ENCODE peak calls at places on chromosomes 1 and 21, in nine cellular contexts. E is RPMI7951; A is stimulated activated naive CD4-positive, alpha-beta T cell treated with Interleukin-2 at 50 U/mL for 16 hours; W is nephron progenitor cell; F is LoVo; M is endothelial cell; Z is activated T-cell treated with anti-CD3 and anti-CD28 coated beads for 1 hour; L is NCI-H1105; X is adrenal gland. P is an unnamed sample.

GRCh38 chr1:74468982-74469603 is 43.3 kb downstream of the LRRC53 start:
- DNase-seq in E (peak), A (no peak), W (no peak), F (peak), M (no peak), Z (no peak), L (peak), X (no peak), P (no peak)

GRCh38 chr1:89069955-89070354 is 4.9 kb upstream of the GBP1 start:
- DNase-seq in E (peak), A (no peak), W (no peak), F (no peak), M (no peak), Z (no peak), L (no peak), X (no peak), P (no peak)

GRCh38 chr1:40593449-40594186 is 62.2 kb downstream of the ZNF684 start:
- DNase-seq in E (no peak), A (no peak), W (no peak), F (no peak), M (no peak), Z (no peak), L (no peak), X (no peak), P (no peak)

GRCh38 chr1:7430646-7431045 is 340.4 kb upstream of the VAMP3 start:
- DNase-seq in E (no peak), A (no peak), W (no peak), F (no peak), M (no peak), Z (no peak), L (no peak), X (no peak), P (no peak)

GRCh38 chr1:229295745-229296144 is 24.8 kb downstream of the RAB4A start:
- DNase-seq in E (no peak), A (no peak), W (no peak), F (no peak), M (no peak), Z (no peak), L (no peak), X (no peak), P (no peak)

GRCh38 chr21:37087188-37087587 is 14.1 kb downstream of the TTC3 start:
- DNase-seq in E (peak), A (no peak), W (no peak), F (no peak), M (no peak), Z (no peak), L (no peak), X (peak), P (peak)

GRCh38 chr1:67773462-67773861 is 59.8 kb downstream of the GNG12 start:
- DNase-seq in E (peak), A (no peak), W (no peak), F (no peak), M (no peak), Z (no peak), L (no peak), X (no peak), P (no peak)

GRCh38 chr1:2791027-2791760 is 10.3 kb downstream of the TTC34 start:
- DNase-seq in E (no peak), A (no peak), W (no peak), F (no peak), M (no peak), Z (no peak), L (no peak), X (no peak), P (no peak)

GRCh38 chr21:45870421-45870820 is 111.1 kb upstream of the COL6A1 start:
- DNase-seq in E (no peak), A (no peak), W (no peak), F (no peak), M (no peak), Z (no peak), L (no peak), X (no peak), P (no peak)

GRCh38 chr1:233730809-233731208 is 116.9 kb downstream of the KCNK1 start:
- DNase-seq in E (no peak), A (no peak), W (peak), F (peak), M (no peak), Z (no peak), L (no peak), X (no peak), P (peak)

GRCh38 chr1:89994231-89994804 is 592 bp upstream of the ZNF326 start:
- DNase-seq in E (no peak), A (no peak), W (no peak), F (no peak), M (no peak), Z (no peak), L (no peak), X (peak), P (no peak)

GRCh38 chr1:118317836-118318614 is 133.0 kb upstream of the SPAG17 start:
- DNase-seq in E (no peak), A (no peak), W (no peak), F (no peak), M (no peak), Z (no peak), L (no peak), X (no peak), P (peak)

GRCh38 chr1:32398401-32398800 is 4.2 kb upstream of the BSDC1 start:
- DNase-seq in E (peak), A (no peak), W (no peak), F (no peak), M (no peak), Z (no peak), L (no peak), X (no peak), P (peak)

GRCh38 chr1:47235822-47236221 is 3.8 kb upstream of the TAL1 start:
- DNase-seq in E (no peak), A (no peak), W (no peak), F (no peak), M (no peak), Z (no peak), L (no peak), X (no peak), P (no peak)

GRCh38 chr1:93446837-93447451 is 974 bp upstream of the FNBP1L start:
- DNase-seq in E (no peak), A (no peak), W (no peak), F (peak), M (no peak), Z (no peak), L (peak), X (peak), P (peak)

GRCh38 chr21:45226540-45227326 is 61.0 kb downstream of the POFUT2 start:
- DNase-seq in E (no peak), A (peak), W (no peak), F (no peak), M (no peak), Z (no peak), L (no peak), X (no peak), P (no peak)

GRCh38 chr21:31848339-31848985 is 24.4 kb upstream of the HUNK start:
- DNase-seq in E (no peak), A (no peak), W (no peak), F (no peak), M (no peak), Z (no peak), L (no peak), X (no peak), P (no peak)

GRCh38 chr1:224805889-224806288 is 123.6 kb upstream of the DNAH14 start:
- DNase-seq in E (no peak), A (no peak), W (no peak), F (no peak), M (no peak), Z (no peak), L (no peak), X (no peak), P (no peak)

GRCh38 chr21:45152265-45152746 is 77.9 kb downstream of the ADARB1 start:
- DNase-seq in E (peak), A (peak), W (peak), F (no peak), M (peak), Z (peak), L (no peak), X (no peak), P (peak)

GRCh38 chr1:8339203-8339600 is 21.3 kb downstream of the SLC45A1 start:
- DNase-seq in E (no peak), A (no peak), W (no peak), F (no peak), M (no peak), Z (no peak), L (no peak), X (no peak), P (no peak)

GRCh38 chr1:113976609-113977278 is 2.5 kb upstream of the OLFML3 start:
- DNase-seq in E (peak), A (no peak), W (peak), F (no peak), M (no peak), Z (no peak), L (no peak), X (no peak), P (no peak)

GRCh38 chr21:28111151-28111619 is 881.5 kb downstream of the LTN1 start:
- DNase-seq in E (peak), A (no peak), W (peak), F (no peak), M (no peak), Z (no peak), L (no peak), X (peak), P (no peak)

GRCh38 chr1:109395602-109396512 is 1.9 kb downstream of the SORT1 start:
- DNase-seq in E (peak), A (no peak), W (no peak), F (no peak), M (no peak), Z (no peak), L (no peak), X (no peak), P (peak)

GRCh38 chr1:179166663-179167417 is 62.6 kb downstream of the ABL2 start:
- DNase-seq in E (peak), A (no peak), W (no peak), F (no peak), M (no peak), Z (no peak), L (no peak), X (no peak), P (no peak)

GRCh38 chr1:89259283-89259971 is 13.2 kb downstream of the GBP5 start:
- DNase-seq in E (no peak), A (no peak), W (no peak), F (no peak), M (no peak), Z (no peak), L (no peak), X (no peak), P (no peak)

GRCh38 chr1:6299557-6300165 is 38.8 kb upstream of the GPR153 start:
- DNase-seq in E (no peak), A (no peak), W (no peak), F (no peak), M (no peak), Z (no peak), L (no peak), X (no peak), P (no peak)

GRCh38 chr21:46662765-46663500 is 27.5 kb downstream of the PRMT2 start:
- DNase-seq in E (peak), A (no peak), W (no peak), F (no peak), M (no peak), Z (no peak), L (no peak), X (no peak), P (peak)

GRCh38 chr1:158196461-158196860 is 15.8 kb downstream of the CD1D start:
- DNase-seq in E (no peak), A (no peak), W (no peak), F (no peak), M (no peak), Z (no peak), L (no peak), X (no peak), P (no peak)

P was measured in Daoy.